ENCODE peak calls at places on chromosomes 2 and 18, in five cellular contexts. L, J, C, P and D are unnamed samples.

GRCh38 chr18:48036641-48037421 is 106.4 kb upstream of the SMAD2 start:
- DNase-seq in L (no peak), J (no peak), C (no peak), P (no peak), D (no peak)

GRCh38 chr2:240998706-240999000 is 235 bp downstream of the SNED1 start:
- DNase-seq in L (no peak), J (no peak), C (no peak), P (no peak), D (no peak)

GRCh38 chr2:38605298-38605830 is 2.6 kb upstream of the HNRNPLL start:
- DNase-seq in L (no peak), J (no peak), C (no peak), P (no peak), D (no peak)

GRCh38 chr2:10550206-10551001 is 102.3 kb upstream of the ODC1 start:
- DNase-seq in L (no peak), J (no peak), C (no peak), P (no peak), D (no peak)

GRCh38 chr18:79275461-79275860 is 120.3 kb upstream of the NFATC1 start:
- DNase-seq in L (peak; percentile 41), J (no peak), C (no peak), P (no peak), D (no peak)

GRCh38 chr2:69926849-69927515 is 12.1 kb downstream of the MXD1 start:
- DNase-seq in L (no peak), J (no peak), C (no peak), P (peak; percentile 63), D (peak; percentile 49)

GRCh38 chr2:174012347-174013309 is 47.5 kb upstream of the SP3 start:
- DNase-seq in L (peak; percentile 31), J (no peak), C (no peak), P (peak; percentile 82), D (peak; percentile 39)

GRCh38 chr2:136384541-136385303 is 266.8 kb upstream of the CXCR4 start:
- DNase-seq in L (peak; percentile 73), J (peak; percentile 36), C (peak; percentile 57), P (no peak), D (peak; percentile 37)

GRCh38 chr2:8249191-8249590 is 432.7 kb upstream of the ID2 start:
- DNase-seq in L (no peak), J (no peak), C (no peak), P (no peak), D (no peak)

GRCh38 chr2:85978883-85979780 is 90.3 kb upstream of the ST3GAL5 start:
- DNase-seq in L (no peak), J (no peak), C (no peak), P (peak; percentile 56), D (no peak)

GRCh38 chr2:129751409-129751808 is 228.1 kb upstream of the RAB6C start:
- DNase-seq in L (no peak), J (no peak), C (no peak), P (no peak), D (no peak)

GRCh38 chr2:179595284-179595683 is 266.1 kb downstream of the ZNF385B start:
- DNase-seq in L (peak; percentile 4), J (no peak), C (no peak), P (no peak), D (no peak)

GRCh38 chr2:127049927-127050802 is 56.8 kb downstream of the BIN1 start:
- DNase-seq in L (peak; percentile 50), J (peak; percentile 34), C (peak; percentile 53), P (peak; percentile 39), D (peak; percentile 58)

GRCh38 chr2:51103205-51103604 is 71.3 kb upstream of the NRXN1 start:
- DNase-seq in L (no peak), J (no peak), C (no peak), P (no peak), D (peak; percentile 87)

GRCh38 chr2:162092656-162093556 is 18.9 kb upstream of the DPP4 start:
- DNase-seq in L (no peak), J (no peak), C (no peak), P (peak; percentile 90), D (peak; percentile 86)

GRCh38 chr2:32691678-32692077 is 63.8 kb downstream of the TTC27 start:
- DNase-seq in L (no peak), J (no peak), C (no peak), P (no peak), D (no peak)

GRCh38 chr18:56112013-56112749 is 524.2 kb upstream of the TCF4 start:
- DNase-seq in L (peak; percentile 84), J (no peak), C (no peak), P (no peak), D (no peak)

GRCh38 chr18:36663312-36663711 is 165.5 kb downstream of the TPGS2 start:
- DNase-seq in L (no peak), J (no peak), C (no peak), P (no peak), D (no peak)

GRCh38 chr2:5520352-5520996 is 171.7 kb upstream of the SOX11 start:
- DNase-seq in L (no peak), J (no peak), C (no peak), P (no peak), D (peak; percentile 64)

GRCh38 chr2:213199871-213200270 is 48.5 kb upstream of the IKZF2 start:
- DNase-seq in L (no peak), J (no peak), C (no peak), P (peak; percentile 54), D (peak; percentile 16)

GRCh38 chr2:241812730-241813079 is 3.7 kb downstream of the NEU4 start:
- DNase-seq in L (no peak), J (no peak), C (no peak), P (no peak), D (no peak)

GRCh38 chr2:227339098-227339599 is 14.1 kb downstream of the MFF start:
- DNase-seq in L (no peak), J (no peak), C (no peak), P (no peak), D (no peak)

GRCh38 chr2:218970916-218971315 is 11.4 kb downstream of the CDK5R2 start:
- DNase-seq in L (no peak), J (no peak), C (no peak), P (no peak), D (no peak)

GRCh38 chr2:63796376-63796775 is 45.3 kb upstream of the UGP2 start:
- DNase-seq in L (no peak), J (no peak), C (no peak), P (no peak), D (no peak)

GRCh38 chr2:26618611-26619010 is 22.6 kb downstream of the CIB4 start:
- DNase-seq in L (no peak), J (no peak), C (no peak), P (no peak), D (no peak)

GRCh38 chr2:164896634-164897033 is 55.0 kb upstream of the COBLL1 start:
- DNase-seq in L (peak; percentile 36), J (no peak), C (no peak), P (no peak), D (peak; percentile 76)

GRCh38 chr2:45960057-45960863 is 308.8 kb downstream of the PRKCE start:
- DNase-seq in L (no peak), J (no peak), C (no peak), P (no peak), D (no peak)

GRCh38 chr2:221758076-221758475 is 186.0 kb upstream of the EPHA4 start:
- DNase-seq in L (no peak), J (no peak), C (no peak), P (no peak), D (no peak)

GRCh38 chr2:138676654-138677053 is 103.5 kb downstream of the NXPH2 start:
- DNase-seq in L (no peak), J (no peak), C (no peak), P (no peak), D (no peak)

GRCh38 chr2:204665771-204666170 is 120.5 kb downstream of the PARD3B start:
- DNase-seq in L (no peak), J (no peak), C (no peak), P (no peak), D (no peak)

GRCh38 chr2:10283106-10284062 is 19.3 kb upstream of the HPCAL1 start:
- DNase-seq in L (no peak), J (no peak), C (no peak), P (peak; percentile 76), D (peak; percentile 96)

GRCh38 chr2:15388406-15389325 is 172.5 kb downstream of the NBAS start:
- DNase-seq in L (no peak), J (no peak), C (no peak), P (no peak), D (no peak)

GRCh38 chr2:27085670-27086089 is 892 bp upstream of the KHK start:
- DNase-seq in L (peak; percentile 66), J (no peak), C (no peak), P (peak; percentile 80), D (peak; percentile 76)

GRCh38 chr18:7174359-7175107 is 56.4 kb upstream of the LRRC30 start:
- DNase-seq in L (no peak), J (no peak), C (no peak), P (peak; percentile 37), D (no peak)